ENCODE peak calls at places on chromosomes 2 and 18, in five cellular contexts. B, Z, Y, T and R are unnamed samples. For H3K4me1, the result is how much of the 10 kb centered on the place peaks cover.

GRCh38 chr2:223649941-223650530 is 47.9 kb upstream of the SCG2 start:
- DNase-seq in Y (no peak), T (no peak), B (no peak), Z (no peak), R (no peak)

GRCh38 chr2:75808039-75808438 is 97.3 kb upstream of the GCFC2 start:
- DNase-seq in B (no peak), Z (no peak), Y (no peak), T (peak), R (no peak)

GRCh38 chr2:14700753-14701152 is 68.2 kb downstream of the LRATD1 start:
- DNase-seq in Z (no peak), T (peak), B (no peak), Y (no peak), R (no peak)

GRCh38 chr2:71852141-71852711 is 295.4 kb downstream of the CYP26B1 start:
- DNase-seq in B (no peak), T (no peak), Y (no peak), Z (peak), R (no peak)

GRCh38 chr2:225030893-225031292 is 11.4 kb downstream of the DOCK10 start:
- DNase-seq in Z (no peak), T (no peak), Y (no peak), B (no peak), R (no peak)

GRCh38 chr2:96903809-96904208 is 33.9 kb upstream of the SEMA4C start:
- DNase-seq in B (no peak), Y (no peak), T (no peak), Z (no peak), R (no peak)

GRCh38 chr2:195594916-195595694 is 61.9 kb upstream of the SLC39A10 start:
- DNase-seq in T (no peak), B (no peak), Z (no peak), Y (no peak), R (no peak)

GRCh38 chr18:11868230-11868629 is 17.0 kb downstream of the CHMP1B start:
- DNase-seq in T (no peak), Z (no peak), B (no peak), Y (no peak), R (no peak)

GRCh38 chr2:205730701-205731271 is 48.5 kb downstream of the NRP2 start:
- DNase-seq in T (no peak), B (no peak), Y (no peak), Z (no peak), R (no peak)

GRCh38 chr2:202613479-202613878 is 21.3 kb upstream of the FAM117B start:
- DNase-seq in Y (no peak), T (no peak), B (no peak), Z (no peak), R (no peak)

GRCh38 chr2:238296638-238297457 is 8.4 kb upstream of the PER2 start:
- DNase-seq in T (no peak), Y (peak), B (no peak), Z (no peak), R (no peak)

GRCh38 chr2:183248866-183249567 is 124.8 kb downstream of the NUP35 start:
- DNase-seq in T (peak), Y (no peak), Z (no peak), B (no peak), R (no peak)

GRCh38 chr2:141313972-141314371 is 816.8 kb downstream of the LRP1B start:
- DNase-seq in B (no peak), T (no peak), Y (no peak), Z (no peak), R (no peak)

GRCh38 chr18:80259610-80260009 is 12.3 kb upstream of the PARD6G start:
- DNase-seq in Y (no peak), B (no peak), T (no peak), Z (no peak), R (no peak)

GRCh38 chr2:9815844-9816279 is 27.4 kb upstream of the TAF1B start:
- DNase-seq in Y (no peak), Z (no peak), B (no peak), T (no peak), R (no peak)

GRCh38 chr2:176109226-176109954 is 2.3 kb downstream of the HOXD11 start:
- DNase-seq in B (no peak), Y (no peak), T (no peak), Z (no peak), R (no peak)

GRCh38 chr2:157329524-157329923 is 3.9 kb upstream of the ERMN start:
- DNase-seq in Z (no peak), T (no peak), Y (peak), B (no peak), R (no peak)

GRCh38 chr18:78713064-78713463 is 266.6 kb upstream of the SALL3 start:
- DNase-seq in Z (no peak), B (no peak), Y (no peak), T (no peak), R (peak)

GRCh38 chr2:200148366-200148765 is 158.1 kb upstream of the SPATS2L start:
- DNase-seq in Y (no peak), Z (no peak), T (no peak), B (no peak), R (no peak)

GRCh38 chr2:238106339-238106697 is 6.2 kb downstream of the ESPNL start:
- DNase-seq in B (no peak), Y (peak), Z (no peak), T (no peak), R (peak)

GRCh38 chr2:26299488-26300092 is 46.4 kb upstream of the SELENOI start:
- DNase-seq in Y (no peak), B (no peak), Z (no peak), T (peak), R (peak)

GRCh38 chr18:78090584-78090983 is 840.9 kb downstream of the GALR1 start:
- DNase-seq in T (no peak), Y (no peak), B (no peak), Z (no peak), R (no peak)

GRCh38 chr18:23437357-23438045 is 15.6 kb upstream of the RIOK3 start:
- DNase-seq in Z (peak), T (peak), Y (peak), B (peak), R (peak)

GRCh38 chr2:172629586-172629985 is 73.7 kb downstream of the PDK1 start:
- DNase-seq in Y (no peak), Z (no peak), T (no peak), B (no peak), R (no peak)

DNA sequence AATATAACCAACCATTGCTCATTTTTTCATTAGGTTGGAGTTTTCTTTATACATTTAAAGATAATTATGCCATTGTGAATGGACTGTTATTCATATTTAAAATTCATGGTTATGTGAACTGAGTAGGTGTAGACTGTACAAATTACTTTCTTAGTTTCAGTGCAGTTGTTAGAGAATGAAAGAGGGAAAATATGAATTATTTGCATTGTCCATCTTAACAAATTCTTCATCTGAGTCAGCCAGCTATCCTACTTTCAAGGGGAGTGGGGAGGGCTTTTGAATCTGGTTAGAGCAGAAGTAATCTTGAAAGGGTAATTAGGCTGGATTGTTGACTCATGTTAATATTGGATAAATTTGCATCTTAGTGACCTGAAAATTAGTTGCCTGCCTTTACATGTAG is 212.0 kb downstream of the MCFD2 start:
- DNase-seq in B (no peak), Y (no peak), Z (no peak), T (no peak), R (no peak)
- H3K4me1 ChIP-seq in B (half or more), Y (under half), Z (half or more), T (under half), R (half or more)

GRCh38 chr2:207131634-207132418 is 33.9 kb downstream of the KLF7 start:
- DNase-seq in B (no peak), T (no peak), Y (no peak), Z (no peak), R (no peak)
- H3K4me1 ChIP-seq in B (half or more), T (under half), Y (under half), Z (half or more), R (half or more)

DNA sequence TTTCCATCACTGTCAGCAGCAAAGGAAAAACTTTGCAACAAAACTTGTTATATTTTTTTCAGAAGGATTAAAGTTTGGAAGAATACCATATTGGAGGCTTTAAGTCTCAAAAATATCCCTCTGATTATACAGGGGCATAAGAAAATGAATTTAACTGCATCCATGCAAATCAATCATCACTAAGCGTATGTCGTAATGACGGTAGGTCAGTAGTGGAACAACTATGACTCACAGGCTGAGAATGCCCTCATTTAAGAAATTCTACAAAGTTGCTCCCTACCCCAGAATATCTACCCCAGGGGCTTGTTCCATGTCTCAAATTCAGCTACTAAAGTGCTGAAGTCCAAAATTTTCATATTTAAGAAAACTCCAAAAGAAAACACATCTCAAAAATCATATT is 12.5 kb upstream of the NAB1 start:
- DNase-seq in B (no peak), T (peak), Y (no peak), Z (no peak), R (no peak)
- H3K4me1 ChIP-seq in B (under half), T (under half), Y (under half), Z (under half), R (under half)

DNA sequence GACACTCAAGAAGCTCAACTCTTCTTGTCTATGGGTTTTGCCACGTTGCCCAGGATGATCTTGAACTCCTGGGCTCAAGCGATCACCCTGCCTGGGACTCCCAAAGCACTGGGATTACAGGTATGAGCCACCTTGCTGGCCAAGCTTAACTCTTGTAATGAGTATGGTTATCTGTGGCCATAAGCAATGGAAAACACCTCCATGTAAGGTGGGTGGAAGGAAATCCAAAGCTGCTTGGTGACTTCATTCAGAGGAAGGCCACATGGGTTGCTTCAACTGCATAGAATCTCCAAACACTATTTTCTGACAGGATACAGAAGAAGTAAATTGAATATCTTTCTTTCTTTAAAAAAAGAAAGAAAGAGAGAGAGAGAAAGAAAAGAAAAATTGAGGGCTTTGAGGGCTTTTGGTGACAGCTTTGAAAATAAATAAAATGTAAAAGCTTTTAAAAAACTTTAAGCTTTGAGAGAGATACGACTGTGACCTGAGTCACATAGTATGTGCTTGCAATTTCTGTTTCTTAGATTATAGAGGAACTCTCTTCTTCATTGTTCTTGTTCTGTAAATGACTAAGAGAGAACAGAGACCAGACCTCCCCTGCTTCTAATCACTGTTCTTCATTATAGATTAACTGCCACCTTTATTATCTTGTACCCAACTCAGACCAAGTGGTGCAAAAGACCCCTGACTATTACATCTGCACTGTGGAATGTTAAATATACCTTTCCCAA is 123.1 kb upstream of the NDUFV2 start:
- DNase-seq in Z (no peak), T (no peak), B (no peak), Y (no peak), R (no peak)
- H3K4me1 ChIP-seq in Z (under half), T (under half), B (under half), Y (under half), R (under half)